ENCODE peak calls at places on chromosomes 7 and 10, in four cellular contexts. Q is naive thymus-derived CD4-positive, alpha-beta T cell; E is uterus; P is CD8-positive, alpha-beta memory T cell. K is an unnamed sample.

GRCh38 chr7:130899638-130900401 is 165.8 kb upstream of the KLF14 start:
- DNase-seq in Q (no peak), E (no peak), P (no peak), K (no peak)

GRCh38 chr10:14487511-14487909 is 156.8 kb upstream of the FRMD4A start:
- DNase-seq in Q (no peak), E (no peak), P (no peak), K (no peak)

GRCh38 chr7:136036336-136036735 is 59.2 kb upstream of the MTPN start:
- DNase-seq in Q (no peak), E (no peak), P (no peak), K (no peak)

GRCh38 chr7:102125127-102125561 is 161.5 kb upstream of the SH2B2 start:
- DNase-seq in Q (no peak), E (peak; percentile 67), P (no peak), K (no peak)

GRCh38 chr10:38045129-38045528 is 34.7 kb downstream of the ZNF33A start:
- DNase-seq in Q (no peak), E (no peak), P (no peak), K (no peak)

GRCh38 chr10:98076086-98076485 is 45.7 kb upstream of the CRTAC1 start:
- DNase-seq in Q (no peak), E (no peak), P (no peak), K (no peak)

GRCh38 chr10:78184851-78185692 is 151.4 kb downstream of the RPS24 start:
- DNase-seq in Q (no peak), E (no peak), P (no peak), K (no peak)

GRCh38 chr10:103691723-103692380 is 163.5 kb downstream of the SH3PXD2A start:
- DNase-seq in Q (no peak), E (no peak), P (no peak), K (no peak)

GRCh38 chr10:128751284-128751683 is 625.1 kb upstream of the MKI67 start:
- DNase-seq in Q (no peak), E (no peak), P (no peak), K (no peak)

GRCh38 chr7:13830604-13830915 is 158.9 kb downstream of the ETV1 start:
- DNase-seq in Q (no peak), E (no peak), P (no peak), K (no peak)

GRCh38 chr10:7338469-7338868 is 72.4 kb downstream of the SFMBT2 start:
- DNase-seq in Q (no peak), E (no peak), P (no peak), K (no peak)

GRCh38 chr10:7337431-7338171 is 73.2 kb downstream of the SFMBT2 start:
- DNase-seq in Q (no peak), E (no peak), P (no peak), K (no peak)

GRCh38 chr10:7333995-7334964 is 76.6 kb downstream of the SFMBT2 start:
- DNase-seq in Q (no peak), E (no peak), P (no peak), K (no peak)

GRCh38 chr10:7339503-7339902 is 71.3 kb downstream of the SFMBT2 start:
- DNase-seq in Q (no peak), E (no peak), P (no peak), K (no peak)

GRCh38 chr10:7335977-7336376 is 74.9 kb downstream of the SFMBT2 start:
- DNase-seq in Q (no peak), E (no peak), P (no peak), K (no peak)
- H3K9me3 ChIP-seq in Q (no peaks in the 10 kb centered on the region), E (no peaks in the 10 kb centered on the region), P (no peaks in the 10 kb centered on the region), K (no peaks in the 10 kb centered on the region)

DNA sequence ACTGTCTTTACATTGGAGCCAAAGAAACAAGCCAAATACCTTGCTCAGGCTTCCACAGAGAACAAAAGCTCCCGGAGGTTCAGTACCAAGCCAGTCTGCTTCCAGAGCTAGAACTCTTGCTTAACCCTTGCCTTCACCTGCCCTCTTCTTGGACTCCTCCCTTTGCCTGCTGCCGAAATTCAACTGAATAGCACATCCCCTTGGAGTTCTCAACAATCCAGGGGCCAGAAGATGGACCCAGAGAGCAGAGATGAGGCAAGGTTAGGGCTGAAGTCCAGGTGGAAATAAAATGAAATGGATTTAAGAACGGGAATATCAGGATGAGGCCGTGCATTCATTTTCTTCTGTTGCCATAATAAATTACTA is 876 bp upstream of the PIK3AP1 start:
- DNase-seq in Q (no peak), E (no peak), P (no peak), K (no peak)
- H3K9me3 ChIP-seq in Q (no peaks in the 10 kb centered on the region), E (no peaks in the 10 kb centered on the region), P (no peaks in the 10 kb centered on the region), K (no peaks in the 10 kb centered on the region)

GRCh38 chr7:272108-272615 is 17.8 kb upstream of the FOXL3 start:
- DNase-seq in Q (no peak), E (no peak), P (no peak), K (no peak)
- H3K9me3 ChIP-seq in Q (no peaks in the 10 kb centered on the region), E (peaks cover 11% of the 10 kb centered on the region), P (no peaks in the 10 kb centered on the region), K (no peaks in the 10 kb centered on the region)

GRCh38 chr10:131574707-131575430 is 263.3 kb upstream of the TCERG1L start:
- DNase-seq in Q (no peak), E (no peak), P (no peak), K (no peak)
- H3K9me3 ChIP-seq in Q (no peaks in the 10 kb centered on the region), E (no peaks in the 10 kb centered on the region), P (no peaks in the 10 kb centered on the region), K (no peaks in the 10 kb centered on the region)

GRCh38 chr10:34618611-34619010 is 196.5 kb downstream of the PARD3 start:
- DNase-seq in Q (no peak), E (no peak), P (no peak), K (no peak)
- H3K9me3 ChIP-seq in Q (no peaks in the 10 kb centered on the region), E (no peaks in the 10 kb centered on the region), P (no peaks in the 10 kb centered on the region), K (no peaks in the 10 kb centered on the region)